ENCODE peak calls at places on chromosomes 4 and X, in nine cellular contexts. A is nephron progenitor cell; F is anterior cingulate cortex; C is progenitor cell of endocrine pancreas; W is CD8-positive, alpha-beta memory T cell; G is stimulated activated naive CD4-positive, alpha-beta T cell; E is ovary; M is NCI-H2107; L is M059J. J is an unnamed sample.

GRCh38 chrX:5681159-5681558 is 547.5 kb downstream of the NLGN4X start:
- DNase-seq in L (no peak), G (no peak), A (no peak), M (no peak), E (no peak), C (no peak), F (no peak), W (no peak), J (no peak)

GRCh38 chr4:179797718-179798117 is 2355.5 kb upstream of the AGA start:
- DNase-seq in F (no peak), L (no peak), W (no peak), E (no peak), A (no peak), M (no peak), G (no peak), C (no peak), J (no peak)

GRCh38 chr4:111849726-111850284 is 295.4 kb upstream of the FAM241A start:
- DNase-seq in G (no peak), C (no peak), A (no peak), W (no peak), E (no peak), M (no peak), L (no peak), F (no peak), J (no peak)

GRCh38 chr4:24131954-24132673 is 242.3 kb upstream of the PPARGC1A start:
- DNase-seq in G (no peak), E (no peak), W (no peak), F (no peak), C (no peak), L (no peak), A (no peak), M (no peak), J (no peak)

GRCh38 chr4:168605411-168605810 is 108.6 kb downstream of the PALLD start:
- DNase-seq in L (peak; percentile 81), A (no peak), C (no peak), F (no peak), W (no peak), E (no peak), G (no peak), M (no peak), J (no peak)

GRCh38 chrX:115625577-115626301 is 64.8 kb downstream of the PLS3 start:
- DNase-seq in M (no peak), F (no peak), W (no peak), C (no peak), G (no peak), L (no peak), E (no peak), A (no peak), J (no peak)

GRCh38 chr4:76744253-76744921 is 153.6 kb downstream of the SOWAHB start:
- DNase-seq in M (no peak), W (no peak), C (no peak), F (no peak), L (peak; percentile 43), G (no peak), A (no peak), E (no peak), J (no peak)

GRCh38 chr4:80393246-80393969 is 57.9 kb downstream of the CFAP299 start:
- DNase-seq in F (no peak), G (no peak), E (no peak), A (no peak), L (peak; percentile 58), C (no peak), W (no peak), M (no peak), J (no peak)

GRCh38 chr4:53137468-53137867 is 228.4 kb downstream of the SCFD2 start:
- DNase-seq in C (no peak), W (no peak), L (no peak), A (no peak), E (no peak), F (no peak), M (no peak), G (no peak), J (no peak)

GRCh38 chr4:19756661-19757060 is 495.0 kb upstream of the SLIT2 start:
- DNase-seq in A (no peak), E (no peak), C (no peak), M (no peak), L (no peak), W (no peak), F (no peak), G (no peak), J (no peak)

GRCh38 chrX:123968383-123969050 is 7.0 kb downstream of the STAG2 start:
- DNase-seq in C (no peak), F (no peak), A (no peak), E (no peak), L (no peak), G (no peak), M (no peak), W (no peak), J (no peak)

GRCh38 chr4:76199664-76200211 is 13.9 kb downstream of the SCARB2 start:
- DNase-seq in C (no peak), M (no peak), F (peak; percentile 52), A (no peak), L (peak; percentile 42), E (no peak), G (peak; percentile 4), W (peak; percentile 8), J (peak; percentile 23)

GRCh38 chrX:15269618-15270521 is at the start of gene ASB9:
- DNase-seq in F (no peak), A (peak; percentile 19), M (peak; percentile 17), W (peak; percentile 8), E (no peak), G (peak; percentile 45), L (peak; percentile 94), C (peak; percentile 16), J (peak; percentile 13)

GRCh38 chr4:85866508-85866907 is 391.6 kb downstream of the ARHGAP24 start:
- DNase-seq in F (no peak), L (peak; percentile 18), M (no peak), G (no peak), E (no peak), C (no peak), W (no peak), A (no peak), J (no peak)

GRCh38 chrX:38973327-38973726 is 172.1 kb downstream of the MID1IP1 start:
- DNase-seq in C (no peak), A (no peak), F (no peak), M (no peak), L (no peak), G (no peak), W (no peak), E (no peak), J (no peak)

GRCh38 chr4:128353791-128354190 is 66.2 kb upstream of the PGRMC2 start:
- DNase-seq in W (no peak), L (peak; percentile 53), G (no peak), M (no peak), C (no peak), A (no peak), F (no peak), E (no peak), J (no peak)

GRCh38 chr4:150943831-150944230 is 71.3 kb downstream of the LRBA start:
- DNase-seq in L (no peak), A (no peak), G (no peak), M (no peak), F (no peak), E (no peak), C (no peak), W (no peak), J (no peak)

GRCh38 chrX:71216446-71216845 is 6.6 kb upstream of the GJB1 start:
- DNase-seq in E (no peak), G (no peak), W (no peak), A (no peak), C (no peak), L (no peak), M (peak; percentile 38), F (no peak), J (no peak)

GRCh38 chr4:142282870-142283431 is 563.1 kb downstream of the INPP4B start:
- DNase-seq in M (no peak), C (no peak), G (peak; percentile 32), W (no peak), A (peak; percentile 22), F (no peak), L (no peak), E (no peak), J (no peak)

GRCh38 chr4:109007976-109008375 is 245.1 kb upstream of the ETNPPL start:
- DNase-seq in C (no peak), G (no peak), W (no peak), L (no peak), F (no peak), E (no peak), A (no peak), M (no peak), J (no peak)

GRCh38 chr4:172989984-172990711 is 178.5 kb upstream of the GALNT7 start:
- DNase-seq in E (no peak), F (no peak), L (no peak), A (no peak), W (no peak), C (no peak), G (no peak), M (no peak), J (no peak)

GRCh38 chr4:158008551-158009218 is 164.1 kb downstream of the GASK1B start:
- DNase-seq in A (no peak), F (no peak), G (no peak), L (peak; percentile 66), E (peak; percentile 54), C (no peak), M (no peak), W (no peak), J (no peak)

GRCh38 chr4:139633661-139634060 is 32.0 kb upstream of the MGST2 start:
- DNase-seq in M (no peak), W (no peak), C (no peak), A (no peak), E (no peak), F (peak; percentile 20), G (no peak), L (peak; percentile 54), J (no peak)

GRCh38 chrX:49754238-49754857 is 58.6 kb upstream of the PAGE1 start:
- DNase-seq in M (peak; percentile 36), A (peak; percentile 53), G (peak; percentile 45), W (peak; percentile 21), F (no peak), E (peak; percentile 32), C (peak; percentile 17), L (peak; percentile 24), J (peak; percentile 15)

GRCh38 chr4:176451441-176451840 is 131.7 kb downstream of the SPCS3 start:
- DNase-seq in A (no peak), M (no peak), W (no peak), L (no peak), G (no peak), F (peak; percentile 27), C (no peak), E (no peak), J (no peak)

GRCh38 chr4:98557497-98557896 is 100.9 kb downstream of the TSPAN5 start:
- DNase-seq in M (no peak), A (no peak), G (no peak), F (no peak), W (no peak), E (no peak), L (peak; percentile 56), C (no peak), J (no peak)

GRCh38 chrX:125646195-125646594 is 326.5 kb downstream of the TEX13C start:
- DNase-seq in L (no peak), C (no peak), W (no peak), G (no peak), F (no peak), E (no peak), A (no peak), M (no peak), J (no peak)

GRCh38 chrX:132613801-132614200 is 125.0 kb upstream of the MBNL3 start:
- DNase-seq in A (no peak), L (no peak), G (no peak), C (no peak), M (no peak), W (no peak), E (no peak), F (no peak), J (no peak)

GRCh38 chr4:81214518-81215218 is 354 bp downstream of the PRKG2 start:
- DNase-seq in A (peak; percentile 65), W (no peak), F (no peak), G (no peak), E (no peak), C (peak; percentile 41), M (peak; percentile 2), L (no peak), J (peak; percentile 18)

GRCh38 chr4:186202490-186203140 is 11.2 kb downstream of the CYP4V2 start:
- DNase-seq in M (no peak), W (no peak), G (no peak), F (no peak), A (no peak), E (no peak), L (no peak), C (no peak), J (no peak)

GRCh38 chr4:38818441-38818976 is 13.9 kb upstream of the TLR1 start:
- DNase-seq in G (no peak), F (no peak), E (no peak), L (peak; percentile 32), W (no peak), C (no peak), M (no peak), A (no peak), J (no peak)